ENCODE peak calls at places on chromosomes 3 and 15, in six cellular contexts. I is SHP77; B is RKO; D is naive thymus-derived CD4-positive, alpha-beta T cell; F is HL-60; A is activated T-cell treated with anti-CD3 and anti-CD28 coated beads for 48 hours. W is an unnamed sample.

GRCh38 chr3:147200545-147200944 is 205.8 kb downstream of the ZIC4 start:
- DNase-seq in I (no peak), B (no peak), D (no peak), F (no peak), A (no peak), W (no peak)

GRCh38 chr3:116002240-116002639 is 378.9 kb downstream of the GAP43 start:
- DNase-seq in I (no peak), B (no peak), D (no peak), F (no peak), A (no peak), W (no peak)

GRCh38 chr3:101281616-101282015 is 38.8 kb downstream of the IMPG2 start:
- DNase-seq in I (no peak), B (no peak), D (no peak), F (no peak), A (no peak), W (no peak)

GRCh38 chr3:58341376-58341775 is 8.7 kb downstream of the PXK start:
- DNase-seq in I (no peak), B (no peak), D (no peak), F (no peak), A (no peak), W (no peak)

GRCh38 chr15:82040862-82041261 is 5.0 kb downstream of the MEX3B start:
- DNase-seq in I (peak), B (no peak), D (no peak), F (peak), A (no peak), W (no peak)

GRCh38 chr3:196351541-196351940 is 13.4 kb upstream of the TM4SF19 start:
- DNase-seq in I (no peak), B (no peak), D (no peak), F (no peak), A (no peak), W (no peak)

GRCh38 chr3:62607287-62608029 is 234.1 kb upstream of the FEZF2 start:
- DNase-seq in I (no peak), B (peak), D (no peak), F (no peak), A (no peak), W (no peak)

GRCh38 chr3:17398959-17399551 is 343.4 kb downstream of the TBC1D5 start:
- DNase-seq in I (no peak), B (no peak), D (no peak), F (no peak), A (no peak), W (no peak)

GRCh38 chr3:143218176-143218575 is 98.6 kb downstream of the CHST2 start:
- DNase-seq in I (no peak), B (no peak), D (no peak), F (no peak), A (no peak), W (no peak)

GRCh38 chr3:49656541-49657112 is 17.5 kb upstream of the APEH start:
- DNase-seq in I (no peak), B (no peak), D (no peak), F (peak), A (no peak), W (no peak)

GRCh38 chr3:34155666-34156065 is 357.2 kb downstream of the PDCD6IP start:
- DNase-seq in I (no peak), B (no peak), D (no peak), F (no peak), A (no peak), W (no peak)

GRCh38 chr3:102936511-102936910 is 501.7 kb downstream of the ZPLD1 start:
- DNase-seq in I (no peak), B (no peak), D (no peak), F (no peak), A (no peak), W (no peak)

W was measured in kidney.